ENCODE peak calls at places on chromosomes 13 and 19, in six cellular contexts. F is AG04450, X is Caco-2, E is transverse colon, L is retinal pigment epithelial cell, B is lower leg skin. J is an unnamed sample.

GRCh38 chr13:103788061-103788652 is 721.9 kb upstream of the SLC10A2 start:
- DNase-seq in F (no peak), L (no peak), B (no peak), E (no peak), X (no peak), J (no peak)

GRCh38 chr19:42048992-42049391 is 21.0 kb downstream of the GRIK5 start:
- DNase-seq in F (no peak), X (no peak), E (peak), B (no peak), L (no peak), J (no peak)

GRCh38 chr19:6713773-6714692 is 6.4 kb downstream of the C3 start:
- DNase-seq in F (no peak), X (no peak), B (no peak), L (no peak), E (no peak), J (no peak)

GRCh38 chr13:106078191-106078590 is 457.3 kb downstream of the EFNB2 start:
- DNase-seq in X (peak), F (no peak), L (peak), B (no peak), E (no peak), J (no peak)

GRCh38 chr13:20704459-20705069 is 1.1 kb downstream of the IL17D start:
- DNase-seq in E (no peak), X (no peak), B (no peak), F (no peak), L (no peak), J (no peak)

GRCh38 chr19:47512183-47512947 is 2.5 kb downstream of the NAPA start:
- DNase-seq in B (peak), X (peak), E (peak), L (no peak), F (no peak), J (peak)

GRCh38 chr13:74930402-74931165 is 551.4 kb downstream of the TBC1D4 start:
- DNase-seq in F (peak), X (no peak), B (no peak), L (no peak), E (no peak), J (peak)

GRCh38 chr13:42548731-42549554 is 25.0 kb upstream of the TNFSF11 start:
- DNase-seq in B (peak), E (peak), X (no peak), L (no peak), F (no peak), J (no peak)

GRCh38 chr19:16025108-16026101 is 50.9 kb upstream of the TPM4 start:
- DNase-seq in F (peak), B (no peak), E (peak), X (peak), L (peak), J (peak)

GRCh38 chr19:16024266-16025107 is 51.8 kb upstream of the TPM4 start:
- DNase-seq in X (no peak), L (no peak), F (no peak), B (no peak), E (no peak), J (no peak)

GRCh38 chr19:16027528-16027927 is 48.8 kb upstream of the TPM4 start:
- DNase-seq in F (no peak), B (no peak), E (no peak), X (peak), L (no peak), J (no peak)

GRCh38 chr19:16026131-16026530 is 50.2 kb upstream of the TPM4 start:
- DNase-seq in L (no peak), X (no peak), E (no peak), B (no peak), F (no peak), J (no peak)

GRCh38 chr19:16026756-16027155 is 49.5 kb upstream of the TPM4 start:
- DNase-seq in X (no peak), L (no peak), B (no peak), E (no peak), F (no peak), J (no peak)
- H3K4me3 ChIP-seq in X (no peak), L (no peak), B (no peak), E (no peak), F (no peak), J (no peak)

GRCh38 chr19:11887618-11888531 is at the start of gene ZNF69:
- DNase-seq in X (peak), E (peak), L (peak), B (peak), F (no peak), J (peak)
- TF ChIP-seq CTCF in X (no peak), E (peak), L (peak), B (no peak), F (peak), J (peak)

GRCh38 chr19:53982056-53982455 is 9.4 kb upstream of the CACNG6 start:
- DNase-seq in L (no peak), F (no peak), X (no peak), E (no peak), B (no peak), J (no peak)
- H3K4me3 ChIP-seq in L (no peak), F (peak), X (no peak), E (peak), B (no peak), J (peak)

GRCh38 chr19:2625434-2625833 is 77.1 kb downstream of the GNG7 start:
- DNase-seq in F (no peak), B (no peak), L (no peak), X (no peak), E (peak), J (no peak)

GRCh38 chr19:2623743-2624142 is 78.8 kb downstream of the GNG7 start:
- DNase-seq in F (no peak), L (no peak), E (no peak), B (no peak), X (no peak), J (no peak)

GRCh38 chr19:2627855-2628254 is 74.6 kb downstream of the GNG7 start:
- DNase-seq in X (no peak), F (no peak), L (no peak), E (no peak), B (no peak), J (no peak)

GRCh38 chr19:2627319-2627829 is 75.1 kb downstream of the GNG7 start:
- DNase-seq in X (no peak), L (peak), E (peak), F (peak), B (peak), J (peak)

GRCh38 chr19:2624537-2625091 is 77.9 kb downstream of the GNG7 start:
- DNase-seq in E (no peak), B (no peak), L (no peak), F (no peak), X (peak), J (no peak)
- TF ChIP-seq CTCF in E (peak), B (no peak), L (peak), F (no peak), X (no peak), J (no peak)

GRCh38 chr19:50693064-50693975 is 26.3 kb downstream of the SHANK1 start:
- DNase-seq in B (no peak), F (no peak), L (no peak), E (no peak), X (no peak), J (no peak)
- H3K4me3 ChIP-seq in B (no peak), F (no peak), L (no peak), E (no peak), X (no peak), J (no peak)

J was measured in BJ.